ENCODE peak calls at places on chromosome 21, in five cellular contexts. One of them, this sample, is unnamed.

GRCh38 chr21:45575993-45576837 is 34.0 kb upstream of the SLC19A1 start:
- DNase-seq in HCEC 1CT: no peak
- DNase-seq in prostate gland: no peak
- DNase-seq in T-cell: no peak
- DNase-seq in activated naive CD4-positive, alpha-beta T cell treated with anti-CD3 and anti-CD28 coated beads, Interleukin-2, amount 10 ng/mL, durations not matched to agents 7 days and 5 days: no peak
- DNase-seq in this sample: no peak

GRCh38 chr21:44375281-44375651 is 21.8 kb downstream of the TRPM2 start:
- DNase-seq in T-cell: no peak
- DNase-seq in prostate gland: no peak
- DNase-seq in HCEC 1CT: no peak
- DNase-seq in activated naive CD4-positive, alpha-beta T cell treated with anti-CD3 and anti-CD28 coated beads, Interleukin-2, amount 10 ng/mL, durations not matched to agents 7 days and 5 days: peak; percentile 69
- DNase-seq in this sample: peak; percentile 54

GRCh38 chr21:34544032-34544496 is 32.1 kb upstream of the KCNE1 start:
- DNase-seq in activated naive CD4-positive, alpha-beta T cell treated with anti-CD3 and anti-CD28 coated beads, Interleukin-2, amount 10 ng/mL, durations not matched to agents 7 days and 5 days: peak; percentile 51
- DNase-seq in prostate gland: peak; percentile 77
- DNase-seq in T-cell: peak; percentile 2
- DNase-seq in HCEC 1CT: peak; percentile 78
- DNase-seq in this sample: peak; percentile 72

GRCh38 chr21:17446737-17447136 is 66.1 kb upstream of the CXADR start:
- DNase-seq in prostate gland: peak; percentile 77
- DNase-seq in HCEC 1CT: no peak
- DNase-seq in activated naive CD4-positive, alpha-beta T cell treated with anti-CD3 and anti-CD28 coated beads, Interleukin-2, amount 10 ng/mL, durations not matched to agents 7 days and 5 days: no peak
- DNase-seq in T-cell: no peak
- DNase-seq in this sample: no peak

GRCh38 chr21:30057108-30057507 is 109.5 kb downstream of the CLDN17 start:
- DNase-seq in HCEC 1CT: no peak
- DNase-seq in activated naive CD4-positive, alpha-beta T cell treated with anti-CD3 and anti-CD28 coated beads, Interleukin-2, amount 10 ng/mL, durations not matched to agents 7 days and 5 days: no peak
- DNase-seq in T-cell: no peak
- DNase-seq in prostate gland: no peak
- DNase-seq in this sample: no peak

GRCh38 chr21:39851219-39851618 is 16.0 kb upstream of the PCP4 start:
- DNase-seq in T-cell: no peak
- DNase-seq in HCEC 1CT: no peak
- DNase-seq in prostate gland: no peak
- DNase-seq in activated naive CD4-positive, alpha-beta T cell treated with anti-CD3 and anti-CD28 coated beads, Interleukin-2, amount 10 ng/mL, durations not matched to agents 7 days and 5 days: no peak
- DNase-seq in this sample: no peak

GRCh38 chr21:16912075-16912474 is 600.8 kb upstream of the CXADR start:
- DNase-seq in prostate gland: no peak
- DNase-seq in T-cell: no peak
- DNase-seq in HCEC 1CT: peak; percentile 17
- DNase-seq in activated naive CD4-positive, alpha-beta T cell treated with anti-CD3 and anti-CD28 coated beads, Interleukin-2, amount 10 ng/mL, durations not matched to agents 7 days and 5 days: no peak
- DNase-seq in this sample: no peak

GRCh38 chr21:34595457-34595856 is 19.5 kb downstream of the RCAN1 start:
- DNase-seq in prostate gland: no peak
- DNase-seq in HCEC 1CT: no peak
- DNase-seq in activated naive CD4-positive, alpha-beta T cell treated with anti-CD3 and anti-CD28 coated beads, Interleukin-2, amount 10 ng/mL, durations not matched to agents 7 days and 5 days: no peak
- DNase-seq in T-cell: no peak
- DNase-seq in this sample: no peak

GRCh38 chr21:38159355-38159754 is 97.4 kb upstream of the KCNJ15 start:
- DNase-seq in activated naive CD4-positive, alpha-beta T cell treated with anti-CD3 and anti-CD28 coated beads, Interleukin-2, amount 10 ng/mL, durations not matched to agents 7 days and 5 days: peak; percentile 65
- DNase-seq in HCEC 1CT: peak; percentile 79
- DNase-seq in T-cell: peak; percentile 40
- DNase-seq in prostate gland: peak; percentile 57
- DNase-seq in this sample: peak; percentile 64

GRCh38 chr21:34582506-34583150 is 32.3 kb downstream of the RCAN1 start:
- DNase-seq in activated naive CD4-positive, alpha-beta T cell treated with anti-CD3 and anti-CD28 coated beads, Interleukin-2, amount 10 ng/mL, durations not matched to agents 7 days and 5 days: no peak
- DNase-seq in T-cell: no peak
- DNase-seq in prostate gland: peak; percentile 17
- DNase-seq in HCEC 1CT: peak; percentile 70
- DNase-seq in this sample: no peak

GRCh38 chr21:42988234-42988965 is 14.0 kb downstream of the PKNOX1 start:
- DNase-seq in prostate gland: no peak
- DNase-seq in activated naive CD4-positive, alpha-beta T cell treated with anti-CD3 and anti-CD28 coated beads, Interleukin-2, amount 10 ng/mL, durations not matched to agents 7 days and 5 days: no peak
- DNase-seq in HCEC 1CT: peak; percentile 25
- DNase-seq in T-cell: no peak
- DNase-seq in this sample: no peak

GRCh38 chr21:44814498-44815023 is 3.3 kb downstream of the SUMO3 start:
- DNase-seq in activated naive CD4-positive, alpha-beta T cell treated with anti-CD3 and anti-CD28 coated beads, Interleukin-2, amount 10 ng/mL, durations not matched to agents 7 days and 5 days: no peak
- DNase-seq in T-cell: no peak
- DNase-seq in HCEC 1CT: no peak
- DNase-seq in prostate gland: no peak
- DNase-seq in this sample: no peak

GRCh38 chr21:45537746-45538291 is 4.4 kb downstream of the SLC19A1 start:
- DNase-seq in HCEC 1CT: no peak
- DNase-seq in T-cell: no peak
- DNase-seq in activated naive CD4-positive, alpha-beta T cell treated with anti-CD3 and anti-CD28 coated beads, Interleukin-2, amount 10 ng/mL, durations not matched to agents 7 days and 5 days: no peak
- DNase-seq in prostate gland: no peak
- DNase-seq in this sample: no peak

GRCh38 chr21:43364851-43365424 is 62.0 kb downstream of the SIK1 start:
- DNase-seq in prostate gland: no peak
- DNase-seq in activated naive CD4-positive, alpha-beta T cell treated with anti-CD3 and anti-CD28 coated beads, Interleukin-2, amount 10 ng/mL, durations not matched to agents 7 days and 5 days: no peak
- DNase-seq in T-cell: no peak
- DNase-seq in HCEC 1CT: no peak
- DNase-seq in this sample: no peak

GRCh38 chr21:27649323-27649722 is 682.4 kb upstream of the ADAMTS5 start:
- DNase-seq in prostate gland: no peak
- DNase-seq in activated naive CD4-positive, alpha-beta T cell treated with anti-CD3 and anti-CD28 coated beads, Interleukin-2, amount 10 ng/mL, durations not matched to agents 7 days and 5 days: no peak
- DNase-seq in HCEC 1CT: peak; percentile 93
- DNase-seq in T-cell: no peak
- DNase-seq in this sample: no peak

GRCh38 chr21:46156378-46156645 is 933 bp upstream of the FTCD start:
- DNase-seq in T-cell: no peak
- DNase-seq in activated naive CD4-positive, alpha-beta T cell treated with anti-CD3 and anti-CD28 coated beads, Interleukin-2, amount 10 ng/mL, durations not matched to agents 7 days and 5 days: peak; percentile 12
- DNase-seq in HCEC 1CT: no peak
- DNase-seq in prostate gland: no peak
- DNase-seq in this sample: no peak

GRCh38 chr21:28754862-28755261 is 237.8 kb downstream of the LTN1 start:
- DNase-seq in activated naive CD4-positive, alpha-beta T cell treated with anti-CD3 and anti-CD28 coated beads, Interleukin-2, amount 10 ng/mL, durations not matched to agents 7 days and 5 days: no peak
- DNase-seq in T-cell: no peak
- DNase-seq in prostate gland: no peak
- DNase-seq in HCEC 1CT: no peak
- DNase-seq in this sample: no peak

GRCh38 chr21:45938811-45939520 is 42.6 kb upstream of the COL6A1 start:
- DNase-seq in prostate gland: no peak
- DNase-seq in HCEC 1CT: no peak
- DNase-seq in T-cell: no peak
- DNase-seq in activated naive CD4-positive, alpha-beta T cell treated with anti-CD3 and anti-CD28 coated beads, Interleukin-2, amount 10 ng/mL, durations not matched to agents 7 days and 5 days: no peak
- DNase-seq in this sample: no peak

GRCh38 chr21:25735895-25736597 is 1.3 kb downstream of the GABPA start:
- DNase-seq in activated naive CD4-positive, alpha-beta T cell treated with anti-CD3 and anti-CD28 coated beads, Interleukin-2, amount 10 ng/mL, durations not matched to agents 7 days and 5 days: no peak
- DNase-seq in prostate gland: no peak
- DNase-seq in HCEC 1CT: peak; percentile 30
- DNase-seq in T-cell: no peak
- DNase-seq in this sample: no peak

GRCh38 chr21:38956791-38957571 is 151.3 kb downstream of the ETS2 start:
- DNase-seq in activated naive CD4-positive, alpha-beta T cell treated with anti-CD3 and anti-CD28 coated beads, Interleukin-2, amount 10 ng/mL, durations not matched to agents 7 days and 5 days: no peak
- DNase-seq in prostate gland: no peak
- DNase-seq in T-cell: no peak
- DNase-seq in HCEC 1CT: no peak
- DNase-seq in this sample: no peak

GRCh38 chr21:41610042-41610839 is 102.3 kb upstream of the TMPRSS2 start:
- DNase-seq in prostate gland: no peak
- DNase-seq in activated naive CD4-positive, alpha-beta T cell treated with anti-CD3 and anti-CD28 coated beads, Interleukin-2, amount 10 ng/mL, durations not matched to agents 7 days and 5 days: peak; percentile 41
- DNase-seq in T-cell: no peak
- DNase-seq in HCEC 1CT: no peak
- DNase-seq in this sample: peak; percentile 9

GRCh38 chr21:44681152-44681551 is 811 bp downstream of the KRTAP12-1 start:
- DNase-seq in prostate gland: no peak
- DNase-seq in HCEC 1CT: no peak
- DNase-seq in T-cell: no peak
- DNase-seq in activated naive CD4-positive, alpha-beta T cell treated with anti-CD3 and anti-CD28 coated beads, Interleukin-2, amount 10 ng/mL, durations not matched to agents 7 days and 5 days: no peak
- DNase-seq in this sample: no peak

GRCh38 chr21:45404726-45405270 is at the start of gene COL18A1:
- DNase-seq in T-cell: peak; percentile 37
- DNase-seq in activated naive CD4-positive, alpha-beta T cell treated with anti-CD3 and anti-CD28 coated beads, Interleukin-2, amount 10 ng/mL, durations not matched to agents 7 days and 5 days: peak; percentile 51
- DNase-seq in prostate gland: peak; percentile 51
- DNase-seq in HCEC 1CT: peak; percentile 15
- DNase-seq in this sample: no peak

GRCh38 chr21:38806942-38807284 is 1.2 kb downstream of the ETS2 start:
- DNase-seq in prostate gland: no peak
- DNase-seq in T-cell: no peak
- DNase-seq in HCEC 1CT: no peak
- DNase-seq in activated naive CD4-positive, alpha-beta T cell treated with anti-CD3 and anti-CD28 coated beads, Interleukin-2, amount 10 ng/mL, durations not matched to agents 7 days and 5 days: no peak
- DNase-seq in this sample: no peak

GRCh38 chr21:15729346-15729673 is 472 bp upstream of the USP25 start:
- DNase-seq in prostate gland: no peak
- DNase-seq in HCEC 1CT: no peak
- DNase-seq in T-cell: no peak
- DNase-seq in activated naive CD4-positive, alpha-beta T cell treated with anti-CD3 and anti-CD28 coated beads, Interleukin-2, amount 10 ng/mL, durations not matched to agents 7 days and 5 days: no peak
- DNase-seq in this sample: no peak

GRCh38 chr21:41247561-41247968 is 69.0 kb upstream of the FAM3B start:
- DNase-seq in HCEC 1CT: no peak
- DNase-seq in activated naive CD4-positive, alpha-beta T cell treated with anti-CD3 and anti-CD28 coated beads, Interleukin-2, amount 10 ng/mL, durations not matched to agents 7 days and 5 days: no peak
- DNase-seq in T-cell: no peak
- DNase-seq in prostate gland: peak; percentile 91
- DNase-seq in this sample: no peak

GRCh38 chr21:40151611-40152010 is 284.4 kb downstream of the PCP4 start:
- DNase-seq in HCEC 1CT: no peak
- DNase-seq in prostate gland: no peak
- DNase-seq in activated naive CD4-positive, alpha-beta T cell treated with anti-CD3 and anti-CD28 coated beads, Interleukin-2, amount 10 ng/mL, durations not matched to agents 7 days and 5 days: no peak
- DNase-seq in T-cell: no peak
- DNase-seq in this sample: no peak

GRCh38 chr21:42039911-42040351 is 29.8 kb upstream of the ZBTB21 start:
- DNase-seq in HCEC 1CT: peak; percentile 59
- DNase-seq in T-cell: no peak
- DNase-seq in prostate gland: no peak
- DNase-seq in activated naive CD4-positive, alpha-beta T cell treated with anti-CD3 and anti-CD28 coated beads, Interleukin-2, amount 10 ng/mL, durations not matched to agents 7 days and 5 days: no peak
- DNase-seq in this sample: no peak

This sample was measured in T-helper 2 cell.